ENCODE peak calls at places on chromosomes 2 and 18, in four cellular contexts. U is H9, E is mesenchymal stem cell, Q is H1. K is an unnamed sample.

GRCh38 chr2:107473145-107473544 is 353.5 kb upstream of the RGPD4 start:
- DNase-seq in U (no peak), E (no peak), Q (no peak), K (no peak)

GRCh38 chr2:231991664-231992063 is 30.2 kb downstream of the DIS3L2 start:
- DNase-seq in E (peak), U (no peak), Q (no peak), K (no peak)

GRCh38 chr2:51258301-51258700 is 226.4 kb upstream of the NRXN1 start:
- DNase-seq in Q (no peak), U (no peak), E (no peak), K (no peak)

GRCh38 chr2:12980817-12981216 is 264.1 kb downstream of the TRIB2 start:
- DNase-seq in U (no peak), E (no peak), Q (no peak), K (no peak)

GRCh38 chr2:129319422-129319717 is 660.1 kb upstream of the RAB6C start:
- DNase-seq in Q (no peak), U (no peak), E (peak), K (no peak)

GRCh38 chr2:160657206-160657605 is 163.6 kb upstream of the RBMS1 start:
- DNase-seq in Q (no peak), U (no peak), E (peak), K (no peak)

GRCh38 chr2:59732861-59733603 is 820.4 kb downstream of the BCL11A start:
- DNase-seq in E (no peak), U (no peak), Q (no peak), K (no peak)

GRCh38 chr18:46672062-46672970 is 15.3 kb upstream of the LOXHD1 start:
- DNase-seq in Q (no peak), U (no peak), E (peak), K (no peak)

GRCh38 chr2:151063271-151063670 is 198.4 kb downstream of the RBM43 start:
- DNase-seq in Q (no peak), E (peak), U (no peak), K (no peak)

GRCh38 chr2:142867161-142867560 is 10.3 kb upstream of the KYNU start:
- DNase-seq in Q (no peak), U (no peak), E (no peak), K (no peak)

GRCh38 chr2:1670636-1671035 is 73.7 kb downstream of the PXDN start:
- DNase-seq in Q (no peak), E (no peak), U (peak), K (no peak)

GRCh38 chr2:120042359-120042758 is 29.5 kb downstream of the EPB41L5 start:
- DNase-seq in E (no peak), Q (no peak), U (no peak), K (no peak)

GRCh38 chr2:140580799-140581198 is 1550.0 kb downstream of the LRP1B start:
- DNase-seq in E (peak), Q (no peak), U (no peak), K (no peak)

GRCh38 chr18:49745051-49746014 is 68.0 kb downstream of the ACAA2 start:
- DNase-seq in U (no peak), Q (no peak), E (peak), K (no peak)

GRCh38 chr2:69693472-69694450 is 48.2 kb upstream of the ANXA4 start:
- DNase-seq in Q (no peak), U (no peak), E (no peak), K (no peak)

GRCh38 chr2:240451108-240451611 is 15.7 kb downstream of the GPC1 start:
- DNase-seq in E (no peak), U (no peak), Q (no peak), K (no peak)

GRCh38 chr2:14081526-14081925 is 551.0 kb upstream of the LRATD1 start:
- DNase-seq in E (no peak), Q (no peak), U (no peak), K (no peak)

GRCh38 chr2:42359894-42360483 is 1.0 kb downstream of the COX7A2L start:
- DNase-seq in Q (no peak), E (peak), U (no peak), K (no peak)

GRCh38 chr18:65439184-65439583 is 311.6 kb upstream of the CDH7 start:
- DNase-seq in E (peak), U (no peak), Q (no peak), K (no peak)

GRCh38 chr2:17869128-17869527 is 9.3 kb upstream of the KCNS3 start:
- DNase-seq in E (no peak), U (no peak), Q (no peak), K (no peak)

GRCh38 chr2:224687156-224687555 is 29.0 kb downstream of the CCDC195 start:
- DNase-seq in E (no peak), Q (no peak), U (no peak), K (no peak)

GRCh38 chr2:130390460-130391057 is 34.7 kb downstream of the PTPN18 start:
- DNase-seq in E (no peak), U (no peak), Q (no peak), K (no peak)

GRCh38 chr2:126531029-126531428 is 124.9 kb upstream of the GYPC start:
- DNase-seq in U (no peak), Q (no peak), E (no peak), K (no peak)

GRCh38 chr2:71613566-71613952 is 160.2 kb downstream of the DYSF start:
- DNase-seq in E (no peak), U (no peak), Q (no peak), K (no peak)

GRCh38 chr2:132562245-132562644 is 107.8 kb downstream of the LYPD1 start:
- DNase-seq in E (no peak), U (no peak), Q (no peak), K (no peak)

GRCh38 chr2:20623241-20623640 is 27.7 kb downstream of the HS1BP3 start:
- DNase-seq in U (no peak), Q (no peak), E (no peak), K (no peak)

GRCh38 chr2:238127165-238128060 is 11.1 kb upstream of the KLHL30 start:
- DNase-seq in U (no peak), E (peak), Q (no peak), K (no peak)

GRCh38 chr2:240930631-240931318 is 24.6 kb downstream of the CROCC2 start:
- DNase-seq in U (peak), E (no peak), Q (no peak), K (no peak)

GRCh38 chr18:59311631-59312030 is 6.8 kb downstream of the CPLX4 start:
- DNase-seq in E (no peak), Q (no peak), U (no peak), K (no peak)

GRCh38 chr2:18238231-18238630 is 322.2 kb downstream of the RDH14 start:
- DNase-seq in U (no peak), Q (no peak), E (no peak), K (no peak)

GRCh38 chr18:12296087-12296403 is 12.0 kb upstream of the TUBB6 start:
- DNase-seq in E (peak), Q (no peak), U (no peak), K (no peak)

GRCh38 chr2:47230418-47230817 is 75.3 kb upstream of the STPG4 start:
- DNase-seq in Q (no peak), U (no peak), E (peak), K (no peak)

GRCh38 chr18:5546660-5547059 is 2.9 kb upstream of the EPB41L3 start:
- DNase-seq in Q (no peak), U (peak), E (no peak), K (peak)

GRCh38 chr2:177467646-177468045 is 75.1 kb downstream of the AGPS start:
- DNase-seq in E (peak), Q (no peak), U (no peak), K (no peak)

GRCh38 chr2:238277695-238278094 is 10.7 kb downstream of the PER2 start:
- DNase-seq in Q (no peak), E (no peak), U (peak), K (no peak)

GRCh38 chr2:183001948-183002347 is 36.3 kb downstream of the NCKAP1 start:
- DNase-seq in E (no peak), Q (no peak), U (no peak), K (no peak)

GRCh38 chr2:215529271-215529670 is 93.4 kb upstream of the FN1 start:
- DNase-seq in Q (no peak), U (no peak), E (peak), K (no peak)

GRCh38 chr2:25103287-25103871 is 61.5 kb downstream of the EFR3B start:
- DNase-seq in Q (no peak), U (no peak), E (peak), K (no peak)

GRCh38 chr2:133841905-133842304 is 273.6 kb upstream of the NCKAP5 start:
- DNase-seq in U (no peak), E (peak), Q (no peak), K (no peak)
- H2BK5ac ChIP-seq in U (no peak), E (no peak), Q (no peak), K (no peak)

DNA sequence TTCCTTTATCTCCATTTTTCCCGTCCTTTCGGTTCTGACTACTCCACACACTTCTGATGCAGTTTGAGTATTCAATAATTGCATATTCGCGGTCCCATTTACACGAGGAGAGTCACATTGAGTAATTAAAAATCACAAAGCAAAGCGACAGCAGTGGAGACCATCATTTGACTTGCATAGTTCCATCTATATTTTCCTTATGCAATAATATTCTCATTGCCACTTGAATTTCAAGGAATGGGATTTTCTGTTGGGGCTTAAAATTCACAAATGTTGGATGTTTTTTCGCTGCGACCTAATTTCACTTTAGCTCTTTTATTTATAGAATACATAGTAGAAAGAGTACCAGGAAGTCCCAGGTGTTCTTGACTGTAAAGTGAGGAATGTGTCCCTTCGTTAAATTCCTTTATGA is 186.8 kb downstream of the ZEB2 start:
- DNase-seq in Q (no peak), U (no peak), E (no peak), K (no peak)
- H3K4ac ChIP-seq in Q (no peak), U (no peak), E (no peak), K (no peak)

DNA sequence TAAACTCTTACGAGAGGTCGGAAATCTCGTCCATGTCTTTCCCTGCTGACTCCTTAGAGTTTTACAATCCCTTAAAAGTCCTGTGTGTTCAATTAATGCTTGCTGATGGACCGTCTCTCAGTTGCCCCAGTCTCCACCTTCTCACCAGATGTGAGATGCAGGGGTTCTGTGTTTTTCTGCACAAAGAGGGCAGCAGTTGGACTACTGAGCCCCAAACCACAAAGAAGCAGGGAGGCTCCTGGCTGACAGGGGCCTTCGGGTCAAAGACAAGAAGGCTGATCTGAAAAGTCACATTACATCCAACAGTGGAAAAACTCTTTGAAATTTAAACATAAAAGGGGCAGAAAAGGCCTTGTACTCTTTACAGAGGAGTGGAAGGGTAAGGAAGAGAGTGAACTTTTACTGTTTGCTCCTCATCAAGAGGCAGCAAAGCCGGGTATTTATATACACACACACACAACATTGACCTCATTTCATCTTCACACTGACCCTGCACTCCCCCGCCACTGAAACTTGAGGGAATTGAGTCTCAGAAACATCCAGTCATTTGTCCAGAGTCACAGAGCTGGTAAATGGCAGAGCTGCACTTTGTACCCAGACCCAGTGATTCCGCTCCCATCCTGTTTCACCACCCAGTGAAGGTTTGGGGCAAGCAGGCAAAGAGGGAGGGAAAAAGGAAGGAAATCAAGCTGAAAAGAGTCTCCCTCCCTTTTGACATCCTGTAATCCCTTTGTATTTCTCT is 23.7 kb downstream of the MRPL33 start:
- DNase-seq in Q (no peak), U (no peak), E (no peak), K (no peak)
- H2BK12ac ChIP-seq in Q (no peak), U (no peak), E (peak), K (no peak)

DNA sequence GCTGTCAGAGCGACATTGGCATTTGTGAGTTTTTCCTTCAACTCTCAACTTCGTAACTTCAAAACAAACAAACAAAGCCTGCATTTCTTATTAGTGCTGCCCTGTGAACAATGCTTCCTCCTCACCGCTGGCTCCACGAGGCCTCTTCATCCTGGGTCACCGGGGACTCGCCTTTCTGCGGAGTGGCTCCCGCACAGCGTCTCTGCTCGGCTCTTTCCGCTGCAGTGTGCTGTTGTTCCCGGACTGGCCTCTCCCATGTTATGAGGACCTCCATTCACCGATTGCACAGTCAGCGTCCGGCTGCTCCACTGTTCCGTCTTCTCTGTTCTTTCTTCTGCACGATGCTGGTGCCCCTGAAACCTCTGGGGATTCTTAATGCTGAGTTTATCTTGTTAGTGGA is 16.2 kb downstream of the COLEC11 start:
- DNase-seq in Q (no peak), U (no peak), E (no peak), K (no peak)
- H2BK5ac ChIP-seq in Q (no peak), U (no peak), E (no peak), K (no peak)

GRCh38 chr2:222610746-222611145 is 45.1 kb downstream of the FARSB start:
- DNase-seq in U (no peak), E (peak), Q (no peak), K (no peak)
- H3K4ac ChIP-seq in U (no peak), E (no peak), Q (no peak), K (no peak)